ENCODE peak calls at places on chromosome 5, in six cellular contexts. A is neuronal stem cell, Z is IMR-90, I is H1, N is H9, G is mesenchymal stem cell. R is an unnamed sample.

GRCh38 chr5:121949885-121950284 is 11.9 kb upstream of the SRFBP1 start:
- DNase-seq in A (peak), Z (peak), I (no peak), N (peak), G (peak), R (peak)

GRCh38 chr5:150485770-150486401 is 22.0 kb upstream of the NDST1 start:
- DNase-seq in A (peak), Z (peak), I (no peak), N (peak), G (peak), R (peak)

GRCh38 chr5:60779431-60779830 is 64.6 kb downstream of the ELOVL7 start:
- DNase-seq in A (no peak), Z (no peak), I (peak), N (peak), G (no peak), R (no peak)

GRCh38 chr5:82100303-82101077 is 128.7 kb downstream of the ATG10 start:
- DNase-seq in A (no peak), Z (peak), I (no peak), N (peak), G (peak), R (no peak)

GRCh38 chr5:178307266-178308045 is 74.9 kb upstream of the PHYKPL start:
- DNase-seq in A (no peak), Z (no peak), I (no peak), N (no peak), G (no peak), R (no peak)

GRCh38 chr5:54384356-54384933 is 71.1 kb upstream of the HSPB3 start:
- DNase-seq in A (no peak), Z (no peak), I (no peak), N (no peak), G (no peak), R (no peak)

GRCh38 chr5:93886917-93887361 is 145.5 kb upstream of the POU5F2 start:
- DNase-seq in A (no peak), Z (peak), I (no peak), N (no peak), G (peak), R (no peak)

GRCh38 chr5:110506378-110506777 is 220.1 kb downstream of the TMEM232 start:
- DNase-seq in A (no peak), Z (no peak), I (no peak), N (no peak), G (no peak), R (no peak)

GRCh38 chr5:53425598-53426516 is 54.6 kb upstream of the FST start:
- DNase-seq in A (peak), Z (no peak), I (peak), N (peak), G (no peak), R (peak)

GRCh38 chr5:133109655-133110483 is 58.1 kb downstream of the HSPA4 start:
- DNase-seq in A (no peak), Z (no peak), I (no peak), N (no peak), G (peak), R (no peak)

DNA sequence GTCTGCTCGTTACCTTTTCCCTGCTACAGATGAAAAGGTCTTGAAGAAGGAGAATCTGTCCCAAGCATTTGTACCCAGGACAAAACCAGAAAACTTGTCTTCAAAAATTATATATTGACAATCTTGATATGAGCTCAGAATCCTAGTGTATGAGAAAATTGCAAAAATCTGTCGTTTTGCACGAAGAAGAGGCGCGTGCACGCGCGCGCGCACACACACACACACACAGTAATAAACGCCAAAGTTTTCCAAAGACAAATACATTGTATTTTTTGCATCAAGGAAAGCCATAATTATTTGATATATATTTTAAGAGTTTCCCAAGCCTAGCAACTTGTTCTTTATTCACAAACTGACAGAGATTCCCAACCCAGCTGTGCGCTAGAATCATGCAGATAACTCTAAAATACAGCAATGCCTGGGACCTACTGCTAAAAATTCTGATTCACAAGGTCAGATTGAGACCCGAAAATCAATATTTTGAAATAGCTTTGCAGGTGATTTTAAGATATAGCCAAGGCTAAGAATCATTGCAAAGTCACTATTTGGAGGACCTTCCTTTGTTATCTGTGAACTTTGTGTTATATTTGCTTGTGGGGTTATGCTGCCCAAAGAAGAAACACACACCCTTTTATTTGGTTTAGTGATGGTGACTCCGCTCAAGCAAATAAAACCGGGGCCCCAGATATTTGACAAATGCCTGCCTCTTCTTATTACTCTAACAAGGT is 1287.7 kb upstream of the CDH6 start:
- DNase-seq in A (no peak), Z (no peak), I (no peak), N (no peak), G (no peak), R (no peak)
- H3K14ac ChIP-seq in A (no peak), Z (no peak), I (no peak), N (no peak), G (no peak), R (no peak)

GRCh38 chr5:11958321-11958720 is 54.1 kb upstream of the CTNND2 start:
- DNase-seq in A (no peak), Z (no peak), I (no peak), N (no peak), G (no peak), R (peak)

GRCh38 chr5:11963227-11963626 is 59.0 kb upstream of the CTNND2 start:
- DNase-seq in A (no peak), Z (no peak), I (no peak), N (no peak), G (no peak), R (no peak)

GRCh38 chr5:11962122-11962521 is 57.9 kb upstream of the CTNND2 start:
- DNase-seq in A (no peak), Z (no peak), I (no peak), N (no peak), G (no peak), R (no peak)
- H4K8ac ChIP-seq in A (no peak), Z (no peak), I (no peak), N (no peak), G (no peak), R (no peak)

DNA sequence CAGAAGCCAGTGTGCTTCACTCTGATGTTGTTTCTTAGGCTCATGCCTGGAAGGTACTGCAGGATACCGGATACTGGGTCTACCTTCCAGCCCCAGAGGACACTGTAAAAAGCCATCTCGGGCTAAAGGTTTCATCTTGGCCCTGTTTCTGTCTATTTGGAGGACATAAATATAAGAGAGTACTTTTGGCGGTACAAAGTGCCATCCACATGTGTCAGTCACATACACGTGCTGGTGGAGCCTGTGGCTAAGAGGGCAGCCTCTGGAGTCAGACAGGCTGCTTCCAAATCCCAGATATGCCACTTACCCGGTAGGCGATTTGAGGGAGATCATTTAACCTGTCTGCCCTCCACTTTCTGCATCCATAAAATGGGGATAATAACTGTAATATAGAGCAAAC is 160.4 kb downstream of the NR3C1 start:
- DNase-seq in A (no peak), Z (no peak), I (no peak), N (no peak), G (no peak), R (no peak)
- H3K4me2 ChIP-seq in A (no peak), Z (no peak), I (no peak), N (no peak), G (no peak), R (no peak)

GRCh38 chr5:88805151-88805784 is 77.7 kb downstream of the MEF2C start:
- DNase-seq in A (no peak), Z (no peak), I (no peak), N (no peak), G (no peak), R (no peak)
- H3K14ac ChIP-seq in A (no peak), Z (no peak), I (no peak), N (no peak), G (no peak), R (no peak)

GRCh38 chr5:61967681-61968080 is 338.3 kb upstream of the KIF2A start:
- DNase-seq in A (no peak), Z (no peak), I (no peak), N (no peak), G (no peak), R (no peak)

GRCh38 chr5:61966558-61966957 is 339.4 kb upstream of the KIF2A start:
- DNase-seq in A (no peak), Z (peak), I (no peak), N (no peak), G (peak), R (no peak)

GRCh38 chr5:61965074-61965473 is 340.9 kb upstream of the KIF2A start:
- DNase-seq in A (no peak), Z (no peak), I (no peak), N (no peak), G (peak), R (no peak)

GRCh38 chr5:61965495-61965894 is 340.5 kb upstream of the KIF2A start:
- DNase-seq in A (no peak), Z (no peak), I (no peak), N (no peak), G (peak), R (no peak)

DNA sequence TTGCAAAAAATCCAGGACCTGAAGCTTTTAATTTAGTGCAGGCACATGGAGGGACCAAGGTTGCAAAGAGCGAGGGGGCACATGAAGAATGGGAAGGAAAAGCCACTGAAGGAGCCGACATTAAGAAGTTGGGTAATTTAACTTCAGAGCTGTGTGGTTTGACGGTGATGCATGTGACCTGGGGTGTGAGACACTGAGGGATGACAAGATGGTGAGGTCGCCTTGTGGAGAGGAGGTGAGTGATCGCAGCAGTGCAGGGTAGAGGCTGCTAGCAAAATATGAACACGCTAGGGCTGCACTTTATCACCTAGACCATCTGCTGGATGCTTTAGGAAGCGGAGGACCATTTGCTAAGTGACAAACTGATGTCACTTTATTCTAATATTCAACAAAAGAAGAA is 339.0 kb upstream of the KIF2A start:
- DNase-seq in A (no peak), Z (no peak), I (no peak), N (no peak), G (peak), R (no peak)
- H4K8ac ChIP-seq in A (no peak), Z (no peak), I (no peak), N (no peak), G (no peak), R (no peak)

DNA sequence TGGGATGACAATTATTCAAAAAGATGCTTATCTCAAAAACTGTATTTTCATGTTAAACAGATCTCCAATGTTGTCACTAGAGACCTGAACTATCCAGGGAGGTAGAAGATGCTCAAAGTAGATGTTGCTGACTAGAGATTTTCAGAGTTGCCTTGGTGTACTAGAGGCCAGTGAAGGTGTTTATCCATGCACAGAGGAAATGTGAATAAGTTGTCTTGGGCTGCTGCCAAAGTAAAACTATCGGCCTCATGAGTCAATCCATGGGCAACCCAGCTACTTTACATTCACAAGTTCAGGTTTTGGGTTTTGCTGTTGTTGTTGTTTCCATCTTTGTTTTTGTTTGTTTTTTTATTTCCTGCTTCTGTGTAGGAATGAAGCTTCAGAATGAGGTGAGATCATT is 141.1 kb upstream of the RANBP3L start:
- DNase-seq in A (no peak), Z (peak), I (no peak), N (no peak), G (peak), R (no peak)
- H3K4me2 ChIP-seq in A (no peak), Z (no peak), I (no peak), N (no peak), G (no peak), R (no peak)

DNA sequence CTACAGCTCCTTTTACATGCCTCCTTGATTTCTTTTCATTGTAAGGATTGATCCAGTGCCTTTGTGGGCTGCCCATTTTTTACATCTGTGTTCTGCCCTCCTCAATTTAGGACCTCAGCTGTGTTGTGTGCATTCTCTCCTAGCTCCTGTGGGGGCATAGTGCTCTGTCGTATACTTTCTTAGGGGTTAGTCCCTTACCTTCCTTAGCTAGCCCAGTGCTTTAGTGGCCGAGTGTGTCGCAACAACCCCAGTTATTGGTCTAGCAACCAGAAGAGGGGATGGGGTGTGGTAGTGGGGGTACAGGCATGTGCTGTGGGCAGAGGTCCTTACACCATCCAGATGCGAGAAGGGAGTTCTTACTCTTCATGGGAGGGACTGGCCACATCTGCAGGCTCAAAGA is 12.1 kb downstream of the MTRR start:
- DNase-seq in A (no peak), Z (no peak), I (no peak), N (no peak), G (no peak), R (no peak)
- H3K14ac ChIP-seq in A (no peak), Z (no peak), I (no peak), N (no peak), G (no peak), R (no peak)

GRCh38 chr5:31531543-31531887 is 378 bp downstream of the DROSHA start:
- DNase-seq in A (no peak), Z (no peak), I (no peak), N (no peak), G (peak), R (no peak)
- H4K8ac ChIP-seq in A (no peak), Z (peak), I (peak), N (no peak), G (peak), R (peak)

DNA sequence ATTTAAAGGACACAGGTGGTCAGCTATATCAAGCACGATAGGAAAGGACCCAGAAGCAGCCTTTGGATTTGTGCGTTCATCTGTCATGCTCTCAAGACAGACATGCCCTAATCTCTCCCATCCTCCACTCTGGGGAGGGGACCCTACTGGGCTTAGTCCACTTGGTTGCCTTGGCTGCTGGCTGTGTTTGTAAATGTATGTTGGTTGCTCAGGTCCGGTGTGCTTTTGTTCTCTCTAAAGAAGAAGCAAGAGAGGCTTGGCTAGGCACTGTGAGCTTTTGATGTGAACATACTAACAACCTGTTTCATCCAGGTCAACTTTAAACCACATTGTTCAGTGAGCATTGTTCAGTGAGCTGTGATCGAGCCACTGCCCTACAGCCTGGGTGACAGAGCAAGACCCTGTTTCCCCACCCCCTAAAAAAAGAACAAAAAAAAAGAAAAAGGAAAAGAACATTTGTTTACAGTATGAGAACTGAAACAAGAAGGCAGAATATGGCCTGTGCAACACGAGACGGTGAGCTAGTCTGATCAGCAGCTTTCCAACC is 228.2 kb downstream of the ARHGAP26 start:
- DNase-seq in A (no peak), Z (no peak), I (no peak), N (no peak), G (no peak), R (no peak)
- H3K4me2 ChIP-seq in A (no peak), Z (no peak), I (no peak), N (no peak), G (no peak), R (no peak)

R was measured in trophoblast cell.